ENCODE peak calls at places on chromosomes 7 and 10, in nine cellular contexts. J, V, L, D, W, A, R, G and S are unnamed samples.

GRCh38 chr10:100148353-100149211 is 37.2 kb downstream of the ERLIN1 start:
- DNase-seq in L (no peak), A (peak), J (no peak), R (peak), W (no peak), G (no peak), D (no peak), V (no peak), S (peak)

GRCh38 chr10:32413513-32413912 is 32.4 kb upstream of the CCDC7 start:
- DNase-seq in V (peak), G (no peak), W (no peak), A (peak), L (no peak), R (peak), J (peak), D (no peak), S (no peak)

GRCh38 chr10:52621635-52622079 is 150.9 kb downstream of the MBL2 start:
- DNase-seq in J (peak), V (no peak), A (peak), L (no peak), G (no peak), D (no peak), R (no peak), W (no peak), S (no peak)

GRCh38 chr7:129785457-129786178 is 167.1 kb downstream of the UBE2H start:
- DNase-seq in G (no peak), A (no peak), V (no peak), W (no peak), L (no peak), R (no peak), D (no peak), J (no peak), S (no peak)

GRCh38 chr7:23472974-23473847 is 2.9 kb upstream of the IGF2BP3 start:
- DNase-seq in W (no peak), G (no peak), J (peak), A (no peak), L (no peak), D (no peak), V (peak), R (no peak), S (no peak)

GRCh38 chr7:115933463-115933862 is 97.1 kb downstream of the TFEC start:
- DNase-seq in D (no peak), J (no peak), G (no peak), A (no peak), W (no peak), V (no peak), R (no peak), L (no peak), S (no peak)

GRCh38 chr10:103564116-103564501 is 70.6 kb downstream of the NEURL1 start:
- DNase-seq in W (no peak), R (no peak), J (no peak), A (no peak), L (no peak), G (no peak), V (no peak), D (no peak), S (no peak)

GRCh38 chr10:72334832-72335393 is 19.8 kb downstream of the DNAJB12 start:
- DNase-seq in V (no peak), A (no peak), L (peak), J (peak), G (peak), W (no peak), R (peak), D (no peak), S (peak)

GRCh38 chr10:91627344-91628102 is 5.3 kb downstream of the PPP1R3C start:
- DNase-seq in J (no peak), V (no peak), D (no peak), G (no peak), R (no peak), W (no peak), A (no peak), L (no peak), S (no peak)

GRCh38 chr10:100969175-100970075 is at the start of gene SEMA4G:
- DNase-seq in D (peak), J (peak), W (peak), L (no peak), V (peak), R (peak), G (no peak), A (no peak), S (peak)

GRCh38 chr7:55387062-55387965 is 22.2 kb downstream of the LANCL2 start:
- DNase-seq in L (no peak), J (peak), A (peak), V (no peak), G (no peak), W (no peak), D (no peak), R (no peak), S (no peak)